ENCODE peak calls at places on chromosome 7, in eight cellular contexts. P is B cell, B is ovary, F is foreskin keratinocyte, A is lower lobe of right lung, Z is Caco-2, G is astrocyte of the spinal cord, O is mesothelial cell of epicardium. Q is an unnamed sample.

GRCh38 chr7:47833211-47833610 is 115.1 kb downstream of the PKD1L1 start:
- DNase-seq in B (no peak), G (no peak), F (no peak), P (no peak), A (no peak), Z (no peak), O (no peak), Q (no peak)

GRCh38 chr7:16268821-16269768 is 152.2 kb downstream of the CRPPA start:
- DNase-seq in G (peak; percentile 40), O (peak; percentile 45), A (no peak), P (no peak), Z (no peak), B (no peak), F (peak; percentile 83), Q (no peak)

GRCh38 chr7:121873795-121874194 is 834 bp downstream of the PTPRZ1 start:
- DNase-seq in Z (no peak), G (peak; percentile 23), O (no peak), P (no peak), A (no peak), F (peak; percentile 73), B (no peak), Q (no peak)

GRCh38 chr7:73623798-73624668 is at the start of gene MLXIPL:
- DNase-seq in A (peak; percentile 93), B (peak; percentile 51), F (no peak), Z (peak; percentile 93), G (peak; percentile 22), O (peak; percentile 76), P (peak; percentile 74), Q (peak; percentile 81)

GRCh38 chr7:94374231-94374630 is 20.5 kb upstream of the COL1A2 start:
- DNase-seq in A (peak; percentile 54), O (peak; percentile 49), Z (no peak), P (no peak), F (no peak), B (peak; percentile 80), G (peak; percentile 96), Q (no peak)

GRCh38 chr7:104272767-104273384 is 55.5 kb upstream of the LHFPL3 start:
- DNase-seq in P (no peak), G (peak; percentile 49), B (no peak), Z (no peak), F (no peak), O (no peak), A (no peak), Q (peak; percentile 17)

GRCh38 chr7:19368540-19368939 is 223.3 kb upstream of the FERD3L start:
- DNase-seq in A (no peak), B (no peak), O (no peak), P (no peak), F (no peak), G (no peak), Z (no peak), Q (no peak)

GRCh38 chr7:4830176-4830575 is 31.7 kb downstream of the PAPOLB start:
- DNase-seq in O (peak; percentile 77), Z (peak; percentile 74), B (no peak), F (no peak), A (peak; percentile 78), G (peak; percentile 55), P (no peak), Q (peak; percentile 78)

GRCh38 chr7:38542156-38542555 is 89.0 kb downstream of the AMPH start:
- DNase-seq in O (no peak), F (no peak), P (no peak), G (no peak), B (no peak), A (no peak), Z (no peak), Q (no peak)

GRCh38 chr7:85184599-85185354 is 2.1 kb downstream of the SEMA3D start:
- DNase-seq in A (peak; percentile 43), P (peak; percentile 13), G (peak; percentile 20), B (peak; percentile 64), O (peak; percentile 69), F (no peak), Z (no peak), Q (no peak)

GRCh38 chr7:93228302-93228701 is 2.0 kb upstream of the HEPACAM2 start:
- DNase-seq in F (peak; percentile 19), A (no peak), O (no peak), B (no peak), G (peak; percentile 63), Z (no peak), P (peak; percentile 14), Q (no peak)

GRCh38 chr7:132643302-132643701 is 67.0 kb upstream of the PLXNA4 start:
- DNase-seq in F (no peak), P (no peak), G (no peak), A (no peak), B (no peak), Z (no peak), O (no peak), Q (no peak)

GRCh38 chr7:32215697-32216096 is 145.5 kb upstream of the PDE1C start:
- DNase-seq in P (no peak), G (no peak), A (no peak), F (no peak), O (no peak), B (no peak), Z (no peak), Q (no peak)

GRCh38 chr7:73894851-73895441 is 34.0 kb downstream of the TMEM270 start:
- DNase-seq in P (no peak), O (no peak), Z (no peak), F (peak; percentile 21), A (peak; percentile 57), B (peak; percentile 62), G (peak; percentile 97), Q (no peak)

GRCh38 chr7:92810242-92810611 is 26.1 kb downstream of the CDK6 start:
- DNase-seq in O (no peak), Z (no peak), B (no peak), P (no peak), G (no peak), A (no peak), F (no peak), Q (peak; percentile 24)

GRCh38 chr7:15687645-15688025 is 1.2 kb upstream of the MEOX2 start:
- DNase-seq in O (no peak), P (no peak), Z (no peak), F (no peak), G (no peak), A (no peak), B (no peak), Q (no peak)

DNA sequence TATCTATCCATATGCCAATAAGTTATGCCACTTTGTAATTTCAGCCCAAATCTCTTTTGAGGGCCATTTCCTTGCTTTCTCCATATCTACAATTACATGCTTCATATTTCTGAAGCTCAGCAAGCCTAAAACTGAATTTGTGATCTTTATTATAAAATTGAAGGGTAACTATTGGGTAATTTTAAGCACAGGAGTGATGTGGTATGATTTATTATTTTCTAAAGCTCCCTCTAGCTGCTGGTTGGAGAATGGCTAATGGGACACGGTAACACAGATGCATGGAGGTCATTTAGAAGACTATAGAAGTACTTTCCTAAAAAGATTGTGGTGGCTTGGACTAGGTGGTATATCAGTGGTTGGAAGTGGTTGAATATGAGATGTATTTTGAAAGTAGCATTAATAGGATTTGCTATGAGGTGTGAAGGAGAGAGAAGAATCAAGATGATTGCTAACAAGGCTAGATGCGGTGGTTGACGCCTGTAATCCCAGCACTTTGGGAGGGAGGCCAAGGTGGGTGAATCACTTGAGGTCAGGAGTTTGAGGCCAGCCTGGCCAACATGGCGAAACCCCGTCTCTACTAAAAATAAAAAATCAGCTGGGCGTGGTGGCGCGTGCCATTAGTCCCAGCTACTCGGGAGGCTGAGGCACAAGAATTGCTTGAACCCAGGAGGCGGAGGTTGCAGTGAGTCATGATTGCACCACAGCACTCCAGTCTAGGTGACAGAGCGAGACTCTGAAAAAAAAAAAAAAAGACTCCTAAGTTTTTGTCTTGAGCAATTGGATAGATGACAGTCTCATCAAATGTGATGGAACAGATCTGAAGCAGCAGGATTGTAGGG is 13.9 kb downstream of the KLHDC10 start:
- DNase-seq in F (no peak), B (no peak), G (no peak), A (no peak), P (no peak), O (no peak), Z (no peak), Q (no peak)
- TF ChIP-seq CTCF in F (peak; percentile 68), B (no peak), G (peak; percentile 40), A (peak; percentile 51), P (peak; percentile 65), O (peak; percentile 25), Z (no peak), Q (peak; percentile 73)

GRCh38 chr7:143250822-143251221 is 12.4 kb upstream of the GSTK1 start:
- DNase-seq in B (no peak), O (no peak), F (no peak), G (no peak), P (no peak), A (no peak), Z (no peak), Q (no peak)

GRCh38 chr7:143247372-143247771 is 15.9 kb upstream of the GSTK1 start:
- DNase-seq in A (no peak), B (no peak), O (no peak), Z (no peak), G (no peak), F (no peak), P (no peak), Q (no peak)

GRCh38 chr7:143252002-143252401 is 11.2 kb upstream of the GSTK1 start:
- DNase-seq in P (no peak), B (no peak), O (no peak), Z (no peak), G (no peak), F (no peak), A (no peak), Q (peak; percentile 41)

GRCh38 chr7:143248781-143249354 is 14.4 kb upstream of the GSTK1 start:
- DNase-seq in G (no peak), A (no peak), F (no peak), B (no peak), Z (peak; percentile 85), O (no peak), P (no peak), Q (no peak)

DNA sequence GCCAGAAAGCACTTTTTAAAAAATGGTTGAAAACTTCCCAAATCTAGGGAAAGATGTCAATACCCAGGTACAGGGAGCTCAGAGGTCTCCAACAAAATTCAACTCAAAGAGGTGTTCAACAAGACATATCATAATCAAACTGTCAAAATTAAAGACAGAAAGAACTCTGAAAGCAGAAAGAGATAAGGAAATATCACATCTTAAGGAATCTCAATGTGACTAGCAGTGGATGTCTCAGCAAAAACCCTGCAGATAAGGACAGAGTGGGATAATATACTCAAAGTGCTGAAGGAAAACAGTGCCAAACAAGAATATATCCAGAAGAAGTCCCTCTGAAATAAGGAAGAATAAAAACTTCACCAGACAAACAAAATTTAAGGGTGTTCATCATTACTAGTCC is 13.0 kb upstream of the GSTK1 start:
- DNase-seq in G (no peak), O (no peak), B (no peak), Z (no peak), A (no peak), F (no peak), P (no peak), Q (no peak)
- TF ChIP-seq CTCF in G (no peak), O (no peak), B (no peak), Z (no peak), A (no peak), F (no peak), P (no peak), Q (no peak)

GRCh38 chr7:108488902-108489538 is 32.8 kb upstream of the NRCAM start:
- DNase-seq in G (no peak), F (no peak), P (no peak), O (no peak), A (no peak), B (no peak), Z (no peak), Q (no peak)
- TF ChIP-seq CTCF in G (no peak), F (no peak), P (no peak), O (no peak), A (no peak), B (no peak), Z (no peak), Q (no peak)

GRCh38 chr7:49187543-49188268 is 263.4 kb downstream of the CDC14C start:
- DNase-seq in G (no peak), P (no peak), F (no peak), B (no peak), Z (no peak), A (no peak), O (no peak), Q (no peak)
- TF ChIP-seq CTCF in G (no peak), P (no peak), F (peak; percentile 29), B (no peak), Z (peak; percentile 35), A (no peak), O (no peak), Q (no peak)

Q was measured in activated CD8-positive, alpha-beta T cell treated with anti-CD3 and anti-CD28 coated beads for 36 hours.